ENCODE peak calls at places on chromosomes 13 and 19, in six cellular contexts. One of them, this sample, is unnamed. For H3K36me3, the result is how much of the 10 kb centered on the place peaks cover.

GRCh38 chr13:108924154-108924940 is 294.9 kb downstream of the MYO16 start:
- DNase-seq in BE2C: no peak
- DNase-seq in transverse colon: no peak
- DNase-seq in cardiac muscle cell: no peak
- DNase-seq in WERI-Rb-1: no peak
- DNase-seq in uterus: no peak
- DNase-seq in this sample: no peak

GRCh38 chr19:54209748-54210494 is 9.3 kb downstream of the RPS9 start:
- DNase-seq in uterus: peak
- DNase-seq in BE2C: peak
- DNase-seq in transverse colon: peak
- DNase-seq in cardiac muscle cell: peak
- DNase-seq in WERI-Rb-1: no peak
- DNase-seq in this sample: peak

GRCh38 chr13:112441779-112442310 is 65.7 kb downstream of the SPACA7 start:
- DNase-seq in transverse colon: no peak
- DNase-seq in WERI-Rb-1: no peak
- DNase-seq in uterus: no peak
- DNase-seq in BE2C: no peak
- DNase-seq in cardiac muscle cell: no peak
- DNase-seq in this sample: no peak

GRCh38 chr13:20461860-20462532 is 63.7 kb downstream of the CRYL1 start:
- DNase-seq in transverse colon: no peak
- DNase-seq in WERI-Rb-1: no peak
- DNase-seq in cardiac muscle cell: peak
- DNase-seq in uterus: peak
- DNase-seq in BE2C: no peak
- DNase-seq in this sample: no peak

GRCh38 chr13:104875008-104875762 is 1660.3 kb downstream of the EFNB2 start:
- DNase-seq in cardiac muscle cell: no peak
- DNase-seq in BE2C: no peak
- DNase-seq in uterus: no peak
- DNase-seq in transverse colon: no peak
- DNase-seq in WERI-Rb-1: no peak
- DNase-seq in this sample: no peak

GRCh38 chr19:9306443-9306842 is 3.2 kb downstream of the ZNF699 start:
- DNase-seq in uterus: no peak
- DNase-seq in transverse colon: no peak
- DNase-seq in BE2C: no peak
- DNase-seq in WERI-Rb-1: no peak
- DNase-seq in cardiac muscle cell: peak
- DNase-seq in this sample: peak

GRCh38 chr13:90926459-90926858 is 421.0 kb upstream of the MIR17HG start:
- DNase-seq in transverse colon: no peak
- DNase-seq in WERI-Rb-1: peak
- DNase-seq in BE2C: no peak
- DNase-seq in cardiac muscle cell: peak
- DNase-seq in uterus: no peak
- DNase-seq in this sample: no peak

GRCh38 chr19:8262431-8262830 is 45.7 kb downstream of the CD320 start:
- DNase-seq in WERI-Rb-1: no peak
- DNase-seq in cardiac muscle cell: no peak
- DNase-seq in uterus: no peak
- DNase-seq in BE2C: no peak
- DNase-seq in transverse colon: no peak
- DNase-seq in this sample: no peak

GRCh38 chr19:4371209-4371897 is 28.0 kb downstream of the MPND start:
- DNase-seq in transverse colon: no peak
- DNase-seq in cardiac muscle cell: no peak
- DNase-seq in WERI-Rb-1: no peak
- DNase-seq in BE2C: no peak
- DNase-seq in uterus: no peak
- DNase-seq in this sample: no peak

GRCh38 chr19:15702590-15702930 is 25.3 kb upstream of the OR10H2 start:
- DNase-seq in WERI-Rb-1: no peak
- DNase-seq in BE2C: peak
- DNase-seq in transverse colon: peak
- DNase-seq in cardiac muscle cell: peak
- DNase-seq in uterus: peak
- DNase-seq in this sample: no peak

GRCh38 chr13:61880576-61881283 is 465.1 kb upstream of the PCDH20 start:
- DNase-seq in uterus: no peak
- DNase-seq in WERI-Rb-1: peak
- DNase-seq in transverse colon: no peak
- DNase-seq in cardiac muscle cell: peak
- DNase-seq in BE2C: peak
- DNase-seq in this sample: no peak

GRCh38 chr13:112803422-112803821 is 113.6 kb downstream of the ATP11A start:
- DNase-seq in WERI-Rb-1: no peak
- DNase-seq in uterus: no peak
- DNase-seq in transverse colon: no peak
- DNase-seq in BE2C: no peak
- DNase-seq in cardiac muscle cell: no peak
- DNase-seq in this sample: no peak

GRCh38 chr19:3572855-3573161 is at the start of gene HMG20B:
- DNase-seq in transverse colon: no peak
- DNase-seq in uterus: no peak
- DNase-seq in BE2C: no peak
- DNase-seq in WERI-Rb-1: no peak
- DNase-seq in cardiac muscle cell: no peak
- DNase-seq in this sample: no peak

GRCh38 chr13:74406439-74406838 is 272.2 kb upstream of the KLF12 start:
- DNase-seq in transverse colon: no peak
- DNase-seq in WERI-Rb-1: no peak
- DNase-seq in cardiac muscle cell: no peak
- DNase-seq in uterus: no peak
- DNase-seq in BE2C: no peak
- DNase-seq in this sample: no peak

GRCh38 chr13:43128504-43128929 is 105.1 kb downstream of the DNAJC15 start:
- DNase-seq in WERI-Rb-1: no peak
- DNase-seq in cardiac muscle cell: peak
- DNase-seq in transverse colon: no peak
- DNase-seq in uterus: peak
- DNase-seq in BE2C: peak
- DNase-seq in this sample: no peak

GRCh38 chr13:108728370-108728769 is 99.0 kb downstream of the MYO16 start:
- DNase-seq in WERI-Rb-1: peak
- DNase-seq in transverse colon: no peak
- DNase-seq in BE2C: peak
- DNase-seq in cardiac muscle cell: no peak
- DNase-seq in uterus: no peak
- DNase-seq in this sample: no peak

GRCh38 chr19:11330103-11330502 is 9.4 kb downstream of the RAB3D start:
- DNase-seq in cardiac muscle cell: no peak
- DNase-seq in WERI-Rb-1: no peak
- DNase-seq in BE2C: no peak
- DNase-seq in transverse colon: no peak
- DNase-seq in uterus: no peak
- DNase-seq in this sample: no peak

GRCh38 chr13:32989331-32989730 is 26.9 kb upstream of the KL start:
- DNase-seq in BE2C: no peak
- DNase-seq in uterus: no peak
- DNase-seq in cardiac muscle cell: no peak
- DNase-seq in transverse colon: no peak
- DNase-seq in WERI-Rb-1: no peak
- DNase-seq in this sample: no peak

GRCh38 chr19:40607898-40608621 is 6.9 kb downstream of the LTBP4 start:
- DNase-seq in transverse colon: no peak
- DNase-seq in WERI-Rb-1: no peak
- DNase-seq in cardiac muscle cell: no peak
- DNase-seq in uterus: no peak
- DNase-seq in BE2C: no peak
- DNase-seq in this sample: no peak

GRCh38 chr19:57850553-57851017 is 926 bp downstream of the ZNF587 start:
- DNase-seq in uterus: no peak
- DNase-seq in cardiac muscle cell: peak
- DNase-seq in WERI-Rb-1: peak
- DNase-seq in BE2C: peak
- DNase-seq in transverse colon: peak
- DNase-seq in this sample: no peak

GRCh38 chr13:27979765-27980279 is 8.7 kb downstream of the URAD start:
- DNase-seq in BE2C: no peak
- DNase-seq in uterus: no peak
- DNase-seq in transverse colon: no peak
- DNase-seq in WERI-Rb-1: no peak
- DNase-seq in cardiac muscle cell: no peak
- DNase-seq in this sample: no peak

GRCh38 chr13:27976362-27977177 is 7.5 kb upstream of the CDX2 start:
- DNase-seq in transverse colon: no peak
- DNase-seq in WERI-Rb-1: no peak
- DNase-seq in uterus: no peak
- DNase-seq in BE2C: no peak
- DNase-seq in cardiac muscle cell: no peak
- DNase-seq in this sample: no peak

GRCh38 chr13:27979001-27979643 is 9.4 kb downstream of the URAD start:
- DNase-seq in cardiac muscle cell: no peak
- DNase-seq in uterus: no peak
- DNase-seq in transverse colon: peak
- DNase-seq in BE2C: no peak
- DNase-seq in WERI-Rb-1: no peak
- DNase-seq in this sample: no peak

GRCh38 chr13:27977476-27978300 is 8.6 kb upstream of the CDX2 start:
- DNase-seq in BE2C: no peak
- DNase-seq in cardiac muscle cell: no peak
- DNase-seq in uterus: no peak
- DNase-seq in transverse colon: no peak
- DNase-seq in WERI-Rb-1: no peak
- DNase-seq in this sample: no peak

DNA sequence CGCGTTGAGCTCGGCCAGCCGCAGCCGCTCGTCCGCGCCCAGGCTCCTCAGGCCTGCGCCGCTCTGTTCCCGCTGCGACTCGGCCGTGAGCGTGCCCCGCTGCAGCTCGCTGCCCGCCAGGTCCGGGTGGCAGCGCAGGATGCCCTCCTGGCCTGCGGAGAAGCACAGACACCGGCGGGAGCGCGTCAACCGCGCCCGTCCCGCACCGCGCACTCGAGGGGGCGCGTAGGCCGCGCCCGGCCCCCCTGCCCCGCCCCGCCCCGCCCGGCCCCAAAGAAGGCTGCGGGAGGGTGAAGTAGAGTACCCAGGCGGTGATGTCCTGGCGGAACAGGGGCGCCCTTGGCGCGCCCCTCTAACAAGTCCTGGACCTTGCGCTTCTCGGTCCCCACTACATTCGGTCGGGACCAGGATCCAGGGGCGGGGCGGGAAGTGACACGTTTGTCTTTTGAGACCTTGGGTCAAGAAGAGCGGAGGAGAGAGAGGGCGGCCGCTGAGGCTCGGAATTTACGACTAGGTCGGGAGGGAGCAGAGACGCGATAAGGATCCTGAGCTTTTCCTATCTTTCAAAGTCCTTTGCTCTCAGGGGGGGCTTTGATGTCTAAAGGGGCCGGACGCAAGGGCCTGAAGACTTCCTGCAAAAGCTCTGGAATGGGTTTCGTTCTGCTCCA is 9.3 kb upstream of the CDX2 start:
- DNase-seq in BE2C: no peak
- DNase-seq in WERI-Rb-1: no peak
- DNase-seq in uterus: no peak
- DNase-seq in cardiac muscle cell: no peak
- DNase-seq in transverse colon: peak
- DNase-seq in this sample: no peak
- H3K4me3 ChIP-seq in BE2C: no peak
- H3K4me3 ChIP-seq in WERI-Rb-1: no peak
- H3K4me3 ChIP-seq in uterus: no peak
- H3K4me3 ChIP-seq in cardiac muscle cell: no peak
- H3K4me3 ChIP-seq in transverse colon: peak
- H3K4me3 ChIP-seq in this sample: no peak

GRCh38 chr13:99028890-99029289 is 51.0 kb upstream of the DOCK9 start:
- DNase-seq in WERI-Rb-1: peak
- DNase-seq in cardiac muscle cell: no peak
- DNase-seq in uterus: no peak
- DNase-seq in BE2C: peak
- DNase-seq in transverse colon: no peak
- DNase-seq in this sample: no peak
- TF ChIP-seq CTCF in WERI-Rb-1: peak
- TF ChIP-seq CTCF in cardiac muscle cell: peak
- TF ChIP-seq CTCF in uterus: no peak
- TF ChIP-seq CTCF in BE2C: peak
- TF ChIP-seq CTCF in transverse colon: peak
- TF ChIP-seq CTCF in this sample: peak

DNA sequence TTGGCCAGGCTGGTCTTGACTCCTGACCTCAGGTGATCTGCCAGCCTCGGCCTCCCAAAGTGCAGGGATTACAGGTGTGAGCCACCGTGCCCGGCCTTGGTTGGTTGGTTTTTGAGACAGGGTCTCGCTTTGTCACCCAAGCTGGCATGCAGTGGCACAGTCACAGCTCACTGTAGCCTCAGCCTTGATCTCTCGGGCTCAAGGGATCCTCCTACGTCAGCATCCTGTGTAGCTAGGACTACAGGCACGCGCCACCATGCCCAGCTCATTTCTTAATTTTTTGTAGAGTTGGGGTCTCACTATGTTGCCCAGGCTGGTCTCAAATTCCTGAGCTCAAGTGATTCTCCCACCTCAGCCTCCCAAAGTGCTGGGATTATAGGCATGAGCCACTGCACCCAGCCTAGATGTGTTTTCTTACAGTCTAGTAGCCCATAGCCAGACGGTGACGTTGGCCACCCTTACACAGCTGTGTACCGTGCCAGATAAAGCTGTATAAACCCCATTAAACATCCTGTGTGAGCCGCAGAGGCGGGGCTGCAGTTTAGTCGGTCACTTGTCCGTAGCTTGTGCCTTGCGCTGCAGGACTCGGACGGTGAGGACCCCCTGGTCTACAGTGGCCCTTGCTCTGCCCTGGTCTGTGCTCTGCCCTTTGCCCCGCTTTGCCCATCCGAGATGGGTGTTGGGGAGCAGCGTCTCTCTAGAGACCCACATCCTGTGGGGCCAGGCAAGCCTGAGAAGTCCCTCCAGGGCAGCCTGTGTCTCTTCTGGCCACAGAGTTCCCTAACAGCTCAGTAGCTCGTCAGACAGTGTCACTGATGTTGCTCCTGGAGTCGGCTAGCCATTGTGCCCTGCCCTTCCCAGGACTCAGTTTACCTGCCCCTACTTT is 9.8 kb downstream of the IRF3 start:
- DNase-seq in transverse colon: no peak
- DNase-seq in uterus: no peak
- DNase-seq in WERI-Rb-1: no peak
- DNase-seq in BE2C: no peak
- DNase-seq in cardiac muscle cell: no peak
- DNase-seq in this sample: no peak
- H3K36me3 ChIP-seq in transverse colon: half or more
- H3K36me3 ChIP-seq in uterus: under half
- H3K36me3 ChIP-seq in WERI-Rb-1: half or more
- H3K36me3 ChIP-seq in BE2C: half or more
- H3K36me3 ChIP-seq in cardiac muscle cell: under half
- H3K36me3 ChIP-seq in this sample: half or more

GRCh38 chr19:5968431-5969373 is 9.2 kb downstream of the RANBP3 start:
- DNase-seq in WERI-Rb-1: no peak
- DNase-seq in cardiac muscle cell: no peak
- DNase-seq in transverse colon: no peak
- DNase-seq in BE2C: no peak
- DNase-seq in uterus: no peak
- DNase-seq in this sample: no peak
- H3K4me3 ChIP-seq in WERI-Rb-1: no peak
- H3K4me3 ChIP-seq in cardiac muscle cell: no peak
- H3K4me3 ChIP-seq in transverse colon: no peak
- H3K4me3 ChIP-seq in BE2C: no peak
- H3K4me3 ChIP-seq in uterus: no peak
- H3K4me3 ChIP-seq in this sample: no peak

This sample was measured in BJ.